ENCODE peak calls at places on chromosomes 3 and 15, in six cellular contexts. G, J, A, M, Y and L are unnamed samples.

GRCh38 chr3:55446860-55447259 is 40.2 kb downstream of the WNT5A start:
- DNase-seq in G (no peak), J (no peak), A (no peak), M (no peak), Y (no peak), L (peak)

GRCh38 chr3:152352559-152352958 is 83.8 kb downstream of the MBNL1 start:
- DNase-seq in G (no peak), J (no peak), A (no peak), M (no peak), Y (peak), L (no peak)

GRCh38 chr3:120648290-120648689 is 33.7 kb downstream of the HGD start:
- DNase-seq in G (no peak), J (no peak), A (no peak), M (no peak), Y (no peak), L (no peak)

GRCh38 chr3:131733086-131733841 is 230.5 kb upstream of the MRPL3 start:
- DNase-seq in G (no peak), J (no peak), A (no peak), M (no peak), Y (no peak), L (no peak)

GRCh38 chr3:150232992-150233451 is 175.1 kb upstream of the TSC22D2 start:
- DNase-seq in G (no peak), J (no peak), A (no peak), M (no peak), Y (no peak), L (no peak)

GRCh38 chr3:150870406-150870805 is 34.8 kb downstream of the MINDY4B start:
- DNase-seq in G (no peak), J (no peak), A (no peak), M (peak), Y (peak), L (no peak)

GRCh38 chr3:172332256-172333041 is 115.8 kb downstream of the GHSR start:
- DNase-seq in G (no peak), J (no peak), A (peak), M (no peak), Y (peak), L (peak)

GRCh38 chr3:197580253-197580691 is 24.5 kb upstream of the BDH1 start:
- DNase-seq in G (no peak), J (no peak), A (no peak), M (no peak), Y (no peak), L (no peak)

GRCh38 chr15:56244811-56245576 is 1.3 kb upstream of the RFX7 start:
- DNase-seq in G (peak), J (no peak), A (peak), M (no peak), Y (no peak), L (peak)

GRCh38 chr15:34684351-34684750 is 70.4 kb downstream of the GJD2 start:
- DNase-seq in G (no peak), J (no peak), A (no peak), M (no peak), Y (no peak), L (no peak)

GRCh38 chr15:60751985-60752952 is 273.3 kb upstream of the ICE2 start:
- DNase-seq in G (peak), J (no peak), A (no peak), M (peak), Y (no peak), L (no peak)

GRCh38 chr3:58568572-58569286 is 8.5 kb downstream of the FAM107A start:
- DNase-seq in G (peak), J (no peak), A (peak), M (no peak), Y (peak), L (peak)

GRCh38 chr15:101085311-101085700 is 166.1 kb downstream of the LRRK1 start:
- DNase-seq in G (no peak), J (no peak), A (no peak), M (no peak), Y (no peak), L (no peak)

GRCh38 chr15:100263721-100264455 is 77.9 kb downstream of the ADAMTS17 start:
- DNase-seq in G (no peak), J (no peak), A (no peak), M (no peak), Y (no peak), L (no peak)

GRCh38 chr3:17261627-17262369 is 377.0 kb downstream of the PLCL2 start:
- DNase-seq in G (no peak), J (no peak), A (no peak), M (no peak), Y (no peak), L (no peak)

GRCh38 chr3:55654123-55654787 is 167.1 kb upstream of the WNT5A start:
- DNase-seq in G (no peak), J (no peak), A (no peak), M (no peak), Y (no peak), L (no peak)

GRCh38 chr3:61564405-61565059 is 3.2 kb downstream of the PTPRG start:
- DNase-seq in G (peak), J (peak), A (no peak), M (no peak), Y (no peak), L (peak)

GRCh38 chr15:43769584-43770228 is 7.1 kb downstream of the ELL3 start:
- DNase-seq in G (peak), J (peak), A (peak), M (no peak), Y (peak), L (peak)

GRCh38 chr3:23501201-23501824 is 298.2 kb downstream of the UBE2E2 start:
- DNase-seq in G (no peak), J (no peak), A (no peak), M (no peak), Y (no peak), L (no peak)

GRCh38 chr3:148642616-148643015 is 55.1 kb upstream of the AGTR1 start:
- DNase-seq in G (no peak), J (no peak), A (no peak), M (no peak), Y (peak), L (no peak)

GRCh38 chr3:32495085-32495484 is 7.6 kb downstream of the CMTM6 start:
- DNase-seq in G (no peak), J (no peak), A (no peak), M (no peak), Y (no peak), L (no peak)

GRCh38 chr15:70569139-70569717 is 194.1 kb downstream of the UACA start:
- DNase-seq in G (no peak), J (no peak), A (no peak), M (no peak), Y (peak), L (no peak)

GRCh38 chr3:63950698-63951097 is 38.5 kb upstream of the SCAANT1 start:
- DNase-seq in G (no peak), J (no peak), A (no peak), M (no peak), Y (no peak), L (no peak)

GRCh38 chr3:193894121-193894863 is 241.7 kb upstream of the HES1 start:
- DNase-seq in G (no peak), J (no peak), A (no peak), M (no peak), Y (no peak), L (peak)

GRCh38 chr3:123552095-123552714 is 32.6 kb downstream of the HACD2 start:
- DNase-seq in G (no peak), J (no peak), A (no peak), M (no peak), Y (peak), L (no peak)

GRCh38 chr3:157394361-157394760 is 42.3 kb upstream of the PTX3 start:
- DNase-seq in G (no peak), J (no peak), A (no peak), M (no peak), Y (no peak), L (no peak)

GRCh38 chr15:89654311-89654761 is 931 bp downstream of the KIF7 start:
- DNase-seq in G (no peak), J (no peak), A (no peak), M (no peak), Y (no peak), L (no peak)

GRCh38 chr15:48149858-48150257 is 28.2 kb downstream of the MYEF2 start:
- DNase-seq in G (no peak), J (no peak), A (no peak), M (peak), Y (peak), L (no peak)

GRCh38 chr15:85642693-85643058 is 152.0 kb downstream of the KLHL25 start:
- DNase-seq in G (peak), J (no peak), A (no peak), M (no peak), Y (no peak), L (peak)

GRCh38 chr3:148254402-148254801 is 443.3 kb upstream of the AGTR1 start:
- DNase-seq in G (no peak), J (no peak), A (no peak), M (no peak), Y (no peak), L (no peak)

GRCh38 chr3:68977486-68978167 is 35.9 kb downstream of the EOGT start:
- DNase-seq in G (no peak), J (no peak), A (no peak), M (no peak), Y (no peak), L (no peak)

GRCh38 chr15:92690370-92690769 is 34.8 kb upstream of the FAM174B start:
- DNase-seq in G (no peak), J (no peak), A (no peak), M (no peak), Y (no peak), L (no peak)

GRCh38 chr15:39918688-39919385 is 1.2 kb downstream of the GPR176 start:
- DNase-seq in G (no peak), J (no peak), A (no peak), M (peak), Y (peak), L (no peak)

GRCh38 chr3:43178891-43179366 is 73.0 kb upstream of the POMGNT2 start:
- DNase-seq in G (no peak), J (no peak), A (no peak), M (no peak), Y (peak), L (peak)

GRCh38 chr15:64694816-64695215 is 80.6 kb downstream of the RBPMS2 start:
- DNase-seq in G (no peak), J (no peak), A (no peak), M (no peak), Y (no peak), L (no peak)

GRCh38 chr3:48218537-48218936 is 4.8 kb upstream of the CAMP start:
- DNase-seq in G (peak), J (no peak), A (no peak), M (no peak), Y (no peak), L (no peak)

GRCh38 chr3:5349343-5349742 is 161.8 kb downstream of the EDEM1 start:
- DNase-seq in G (no peak), J (no peak), A (no peak), M (no peak), Y (no peak), L (no peak)

GRCh38 chr3:187979543-187979942 is 174.4 kb upstream of the LPP start:
- DNase-seq in G (no peak), J (no peak), A (no peak), M (no peak), Y (no peak), L (no peak)